ENCODE peak calls at places on chromosomes 11 and 22, in seven cellular contexts. One of them, this sample, is unnamed.

GRCh38 chr22:43442386-43443060 is 30.7 kb downstream of the MPPED1 start:
- DNase-seq in endodermal cell: peak; percentile 33
- DNase-seq in fibroblast of lung: no peak
- DNase-seq in MM.1S: no peak
- DNase-seq in IMR-90: no peak
- DNase-seq in mesenchymal stem cell: no peak
- DNase-seq in neural progenitor cell: no peak
- DNase-seq in this sample: no peak

GRCh38 chr11:97332271-97332670 is 942.5 kb downstream of the JRKL start:
- DNase-seq in fibroblast of lung: no peak
- DNase-seq in MM.1S: no peak
- DNase-seq in endodermal cell: peak; percentile 56
- DNase-seq in mesenchymal stem cell: no peak
- DNase-seq in neural progenitor cell: peak; percentile 42
- DNase-seq in IMR-90: no peak
- DNase-seq in this sample: no peak

GRCh38 chr11:122317337-122317736 is 201.3 kb upstream of the BLID start:
- DNase-seq in mesenchymal stem cell: peak; percentile 45
- DNase-seq in MM.1S: no peak
- DNase-seq in fibroblast of lung: peak; percentile 92
- DNase-seq in endodermal cell: peak; percentile 51
- DNase-seq in IMR-90: peak; percentile 87
- DNase-seq in neural progenitor cell: no peak
- DNase-seq in this sample: peak; percentile 66

GRCh38 chr11:47369676-47370075 is 8.7 kb downstream of the SPI1 start:
- DNase-seq in endodermal cell: no peak
- DNase-seq in MM.1S: no peak
- DNase-seq in mesenchymal stem cell: no peak
- DNase-seq in neural progenitor cell: no peak
- DNase-seq in IMR-90: no peak
- DNase-seq in fibroblast of lung: no peak
- DNase-seq in this sample: no peak

GRCh38 chr22:48959496-48959895 is 868.2 kb downstream of the BRD1 start:
- DNase-seq in fibroblast of lung: no peak
- DNase-seq in endodermal cell: peak; percentile 24
- DNase-seq in mesenchymal stem cell: no peak
- DNase-seq in neural progenitor cell: no peak
- DNase-seq in IMR-90: no peak
- DNase-seq in MM.1S: no peak
- DNase-seq in this sample: no peak

GRCh38 chr11:131760191-131760951 is 390.0 kb downstream of the NTM start:
- DNase-seq in neural progenitor cell: peak; percentile 75
- DNase-seq in mesenchymal stem cell: no peak
- DNase-seq in fibroblast of lung: peak; percentile 86
- DNase-seq in endodermal cell: peak; percentile 84
- DNase-seq in MM.1S: no peak
- DNase-seq in IMR-90: peak; percentile 95
- DNase-seq in this sample: peak; percentile 77

GRCh38 chr11:34218067-34218466 is 112.6 kb downstream of the NAT10 start:
- DNase-seq in fibroblast of lung: no peak
- DNase-seq in MM.1S: no peak
- DNase-seq in IMR-90: no peak
- DNase-seq in mesenchymal stem cell: no peak
- DNase-seq in neural progenitor cell: no peak
- DNase-seq in endodermal cell: no peak
- DNase-seq in this sample: no peak

GRCh38 chr11:18617688-18618340 is 16.3 kb downstream of the SPTY2D1 start:
- DNase-seq in endodermal cell: no peak
- DNase-seq in neural progenitor cell: no peak
- DNase-seq in MM.1S: peak; percentile 15
- DNase-seq in mesenchymal stem cell: peak; percentile 33
- DNase-seq in IMR-90: peak; percentile 71
- DNase-seq in fibroblast of lung: peak; percentile 75
- DNase-seq in this sample: peak; percentile 40

GRCh38 chr11:68792400-68792955 is 41.2 kb upstream of the TESMIN start:
- DNase-seq in IMR-90: peak; percentile 4
- DNase-seq in MM.1S: no peak
- DNase-seq in endodermal cell: no peak
- DNase-seq in fibroblast of lung: peak; percentile 58
- DNase-seq in mesenchymal stem cell: peak; percentile 78
- DNase-seq in neural progenitor cell: no peak
- DNase-seq in this sample: peak; percentile 7

GRCh38 chr11:61026121-61027031 is 54.9 kb downstream of the CD6 start:
- DNase-seq in IMR-90: no peak
- DNase-seq in mesenchymal stem cell: no peak
- DNase-seq in neural progenitor cell: no peak
- DNase-seq in endodermal cell: no peak
- DNase-seq in fibroblast of lung: no peak
- DNase-seq in MM.1S: no peak
- DNase-seq in this sample: no peak

GRCh38 chr22:36552300-36552699 is 23.3 kb upstream of the EIF3D start:
- DNase-seq in MM.1S: no peak
- DNase-seq in fibroblast of lung: no peak
- DNase-seq in neural progenitor cell: no peak
- DNase-seq in endodermal cell: peak; percentile 20
- DNase-seq in IMR-90: no peak
- DNase-seq in mesenchymal stem cell: no peak
- DNase-seq in this sample: no peak

GRCh38 chr11:4683020-4683419 is 14.6 kb downstream of the OR51E2 start:
- DNase-seq in IMR-90: peak; percentile 79
- DNase-seq in mesenchymal stem cell: no peak
- DNase-seq in endodermal cell: no peak
- DNase-seq in fibroblast of lung: peak; percentile 44
- DNase-seq in MM.1S: no peak
- DNase-seq in neural progenitor cell: no peak
- DNase-seq in this sample: peak; percentile 6

GRCh38 chr11:16173798-16174197 is 182.5 kb downstream of the SOX6 start:
- DNase-seq in mesenchymal stem cell: no peak
- DNase-seq in neural progenitor cell: no peak
- DNase-seq in fibroblast of lung: no peak
- DNase-seq in MM.1S: no peak
- DNase-seq in IMR-90: no peak
- DNase-seq in endodermal cell: no peak
- DNase-seq in this sample: no peak

GRCh38 chr11:69442807-69443137 is 38.7 kb upstream of the LINC01488 start:
- DNase-seq in IMR-90: peak; percentile 60
- DNase-seq in fibroblast of lung: peak; percentile 67
- DNase-seq in MM.1S: no peak
- DNase-seq in mesenchymal stem cell: peak; percentile 96
- DNase-seq in endodermal cell: peak; percentile 84
- DNase-seq in neural progenitor cell: no peak
- DNase-seq in this sample: peak; percentile 79

GRCh38 chr11:83157755-83158473 is 983 bp downstream of the PCF11 start:
- DNase-seq in mesenchymal stem cell: peak; percentile 68
- DNase-seq in IMR-90: peak; percentile 33
- DNase-seq in fibroblast of lung: peak; percentile 49
- DNase-seq in neural progenitor cell: peak; percentile 62
- DNase-seq in endodermal cell: peak; percentile 80
- DNase-seq in MM.1S: peak; percentile 48
- DNase-seq in this sample: peak; percentile 79

GRCh38 chr11:110447897-110448522 is 18.3 kb downstream of the FDX1 start:
- DNase-seq in endodermal cell: no peak
- DNase-seq in IMR-90: no peak
- DNase-seq in MM.1S: peak; percentile 36
- DNase-seq in neural progenitor cell: no peak
- DNase-seq in fibroblast of lung: no peak
- DNase-seq in mesenchymal stem cell: no peak
- DNase-seq in this sample: no peak

GRCh38 chr11:16611395-16612233 is 126.8 kb upstream of the C11orf58 start:
- DNase-seq in endodermal cell: peak; percentile 68
- DNase-seq in IMR-90: no peak
- DNase-seq in fibroblast of lung: no peak
- DNase-seq in neural progenitor cell: peak; percentile 65
- DNase-seq in MM.1S: no peak
- DNase-seq in mesenchymal stem cell: peak; percentile 17
- DNase-seq in this sample: no peak

GRCh38 chr11:2355000-2355644 is 22.0 kb upstream of the CD81 start:
- DNase-seq in mesenchymal stem cell: peak; percentile 77
- DNase-seq in fibroblast of lung: peak; percentile 14
- DNase-seq in endodermal cell: no peak
- DNase-seq in neural progenitor cell: no peak
- DNase-seq in IMR-90: peak; percentile 80
- DNase-seq in MM.1S: no peak
- DNase-seq in this sample: peak; percentile 11

GRCh38 chr11:126307706-126308105 is 3.8 kb downstream of the DCPS start:
- DNase-seq in endodermal cell: peak; percentile 84
- DNase-seq in MM.1S: peak; percentile 42
- DNase-seq in fibroblast of lung: peak; percentile 39
- DNase-seq in mesenchymal stem cell: peak; percentile 49
- DNase-seq in neural progenitor cell: peak; percentile 62
- DNase-seq in IMR-90: peak; percentile 58
- DNase-seq in this sample: peak; percentile 85

GRCh38 chr11:60498853-60499252 is 6.3 kb downstream of the MS4A12 start:
- DNase-seq in mesenchymal stem cell: no peak
- DNase-seq in MM.1S: peak; percentile 87
- DNase-seq in endodermal cell: no peak
- DNase-seq in neural progenitor cell: no peak
- DNase-seq in IMR-90: no peak
- DNase-seq in fibroblast of lung: no peak
- DNase-seq in this sample: no peak

GRCh38 chr22:37581534-37581933 is 1.6 kb upstream of the LGALS2 start:
- DNase-seq in MM.1S: no peak
- DNase-seq in mesenchymal stem cell: no peak
- DNase-seq in neural progenitor cell: no peak
- DNase-seq in fibroblast of lung: no peak
- DNase-seq in IMR-90: no peak
- DNase-seq in endodermal cell: no peak
- DNase-seq in this sample: no peak

GRCh38 chr11:35980646-35981402 is 37.0 kb downstream of the LDLRAD3 start:
- DNase-seq in mesenchymal stem cell: peak; percentile 28
- DNase-seq in neural progenitor cell: no peak
- DNase-seq in IMR-90: peak; percentile 55
- DNase-seq in fibroblast of lung: no peak
- DNase-seq in MM.1S: no peak
- DNase-seq in endodermal cell: no peak
- DNase-seq in this sample: no peak

GRCh38 chr11:35982061-35982460 is 38.2 kb downstream of the LDLRAD3 start:
- DNase-seq in mesenchymal stem cell: no peak
- DNase-seq in MM.1S: no peak
- DNase-seq in IMR-90: no peak
- DNase-seq in fibroblast of lung: no peak
- DNase-seq in neural progenitor cell: no peak
- DNase-seq in endodermal cell: no peak
- DNase-seq in this sample: no peak

GRCh38 chr11:35983965-35984364 is 40.1 kb downstream of the LDLRAD3 start:
- DNase-seq in fibroblast of lung: no peak
- DNase-seq in neural progenitor cell: no peak
- DNase-seq in MM.1S: no peak
- DNase-seq in endodermal cell: no peak
- DNase-seq in IMR-90: no peak
- DNase-seq in mesenchymal stem cell: peak; percentile 18
- DNase-seq in this sample: no peak

GRCh38 chr11:35978891-35979290 is 35.0 kb downstream of the LDLRAD3 start:
- DNase-seq in neural progenitor cell: no peak
- DNase-seq in fibroblast of lung: no peak
- DNase-seq in IMR-90: no peak
- DNase-seq in MM.1S: no peak
- DNase-seq in endodermal cell: no peak
- DNase-seq in mesenchymal stem cell: no peak
- DNase-seq in this sample: no peak

GRCh38 chr11:35981581-35981980 is 37.7 kb downstream of the LDLRAD3 start:
- DNase-seq in neural progenitor cell: no peak
- DNase-seq in endodermal cell: no peak
- DNase-seq in MM.1S: no peak
- DNase-seq in IMR-90: no peak
- DNase-seq in mesenchymal stem cell: no peak
- DNase-seq in fibroblast of lung: no peak
- DNase-seq in this sample: no peak
- H3K4me1 ChIP-seq in neural progenitor cell: peaks cover 18% of the 10 kb centered on the region
- H3K4me1 ChIP-seq in endodermal cell: peaks cover 3% of the 10 kb centered on the region
- H3K4me1 ChIP-seq in MM.1S: no peaks in the 10 kb centered on the region
- H3K4me1 ChIP-seq in IMR-90: peaks cover 6% of the 10 kb centered on the region
- H3K4me1 ChIP-seq in mesenchymal stem cell: peaks cover 7% of the 10 kb centered on the region
- H3K4me1 ChIP-seq in fibroblast of lung: peaks cover 9% of the 10 kb centered on the region
- H3K4me1 ChIP-seq in this sample: peaks cover 17% of the 10 kb centered on the region

DNA sequence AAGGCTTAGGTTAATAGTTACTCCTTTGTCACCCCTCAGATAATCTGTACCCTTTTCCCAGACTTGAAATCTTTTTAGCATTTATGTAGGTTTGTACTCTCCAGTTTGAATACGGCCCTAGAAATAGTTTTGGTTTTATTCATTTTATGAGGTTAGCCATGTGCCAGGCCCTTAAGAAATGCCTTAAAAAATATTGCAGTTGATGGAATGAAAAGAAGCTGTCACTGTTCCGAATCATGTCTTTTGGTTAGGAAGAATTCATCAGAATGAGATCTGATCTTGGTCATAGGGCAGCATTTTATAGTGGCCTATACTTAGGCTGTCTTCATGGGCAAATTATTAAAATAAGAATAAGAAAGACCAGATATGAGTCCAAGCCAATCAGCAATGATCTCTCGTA is 14.8 kb upstream of the PRSS23 start:
- DNase-seq in neural progenitor cell: no peak
- DNase-seq in mesenchymal stem cell: no peak
- DNase-seq in MM.1S: no peak
- DNase-seq in endodermal cell: no peak
- DNase-seq in fibroblast of lung: no peak
- DNase-seq in IMR-90: no peak
- DNase-seq in this sample: peak; percentile 53
- H3K9ac ChIP-seq in neural progenitor cell: no peak overlapping the region
- H3K9ac ChIP-seq in mesenchymal stem cell: no peak overlapping the region
- H3K9ac ChIP-seq in MM.1S: no peak overlapping the region
- H3K9ac ChIP-seq in endodermal cell: no peak overlapping the region
- H3K9ac ChIP-seq in fibroblast of lung: no peak overlapping the region
- H3K9ac ChIP-seq in IMR-90: no peak overlapping the region
- H3K9ac ChIP-seq in this sample: peak overlapping the region; percentile 69

DNA sequence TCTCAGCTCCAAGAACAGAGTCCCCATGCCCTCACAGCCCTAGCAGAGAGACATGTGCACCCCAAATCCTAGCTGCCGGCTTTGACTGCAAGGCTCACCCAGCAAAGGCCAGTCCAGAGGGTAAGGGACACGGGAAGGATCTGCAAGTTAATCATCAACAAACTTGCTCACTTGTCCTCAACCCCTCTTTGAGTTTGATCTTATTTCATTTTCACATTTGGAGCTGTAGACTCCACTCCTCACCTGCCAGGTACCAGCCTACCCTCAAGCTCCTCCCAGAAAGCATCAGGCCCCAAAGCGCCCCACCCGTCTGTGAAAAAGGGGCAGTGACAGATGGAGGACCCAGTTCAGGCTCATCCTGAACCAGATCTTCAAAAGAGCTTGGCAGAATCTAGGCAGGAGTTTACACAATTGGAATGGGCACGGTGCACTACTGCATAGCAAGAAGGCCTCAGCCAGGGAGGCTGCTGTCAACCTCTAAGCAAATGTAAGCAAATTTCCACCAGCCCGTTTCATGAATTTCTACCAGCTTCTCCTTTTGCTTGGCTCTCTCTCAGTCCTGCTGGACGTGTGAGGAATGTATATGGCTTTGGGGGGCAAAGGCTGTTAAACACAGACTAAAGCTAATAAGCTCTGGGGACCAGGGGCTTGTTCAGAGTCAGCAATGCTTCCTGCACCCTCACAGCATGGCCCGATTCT is 5.5 kb downstream of the EHD1 start:
- DNase-seq in endodermal cell: no peak
- DNase-seq in neural progenitor cell: no peak
- DNase-seq in MM.1S: no peak
- DNase-seq in mesenchymal stem cell: no peak
- DNase-seq in fibroblast of lung: no peak
- DNase-seq in IMR-90: no peak
- DNase-seq in this sample: no peak
- H3K4me3 ChIP-seq in endodermal cell: no peak overlapping the region
- H3K4me3 ChIP-seq in neural progenitor cell: no peak overlapping the region
- H3K4me3 ChIP-seq in MM.1S: no peak overlapping the region
- H3K4me3 ChIP-seq in mesenchymal stem cell: no peak overlapping the region
- H3K4me3 ChIP-seq in fibroblast of lung: no peak overlapping the region
- H3K4me3 ChIP-seq in IMR-90: no peak overlapping the region
- H3K4me3 ChIP-seq in this sample: no peak overlapping the region

GRCh38 chr11:128477811-128478210 is 109.5 kb downstream of the ETS1 start:
- DNase-seq in IMR-90: no peak
- DNase-seq in fibroblast of lung: no peak
- DNase-seq in neural progenitor cell: no peak
- DNase-seq in MM.1S: no peak
- DNase-seq in mesenchymal stem cell: no peak
- DNase-seq in endodermal cell: no peak
- DNase-seq in this sample: no peak
- H3K4me1 ChIP-seq in IMR-90: peaks cover 35% of the 10 kb centered on the region
- H3K4me1 ChIP-seq in fibroblast of lung: peaks cover 45% of the 10 kb centered on the region
- H3K4me1 ChIP-seq in neural progenitor cell: peaks cover 19% of the 10 kb centered on the region
- H3K4me1 ChIP-seq in MM.1S: peaks cover 7% of the 10 kb centered on the region
- H3K4me1 ChIP-seq in mesenchymal stem cell: peaks cover 15% of the 10 kb centered on the region
- H3K4me1 ChIP-seq in endodermal cell: peaks cover 20% of the 10 kb centered on the region
- H3K4me1 ChIP-seq in this sample: peaks cover 86% of the 10 kb centered on the region